ENCODE peak calls at places on chromosomes 13 and 19, in four cellular contexts. D, K, C and R are unnamed samples.

GRCh38 chr19:13846533-13847032 is 30.4 kb upstream of the NANOS3 start:
- DNase-seq in D (peak), K (peak), C (peak), R (no peak)

GRCh38 chr13:110209950-110210603 is 96.9 kb downstream of the COL4A1 start:
- DNase-seq in D (no peak), K (no peak), C (no peak), R (no peak)

GRCh38 chr19:19068659-19069509 is 5.1 kb downstream of the SLC25A42 start:
- DNase-seq in D (no peak), K (no peak), C (peak), R (no peak)

GRCh38 chr19:34507414-34508067 is 26.0 kb downstream of the WTIP start:
- DNase-seq in D (no peak), K (no peak), C (no peak), R (no peak)

GRCh38 chr19:30077851-30078355 is 135.9 kb downstream of the URI1 start:
- DNase-seq in D (no peak), K (peak), C (no peak), R (no peak)

GRCh38 chr13:113545455-113545930 is 39.1 kb upstream of the TFDP1 start:
- DNase-seq in D (peak), K (peak), C (no peak), R (no peak)

GRCh38 chr13:27425151-27425917 is 915 bp downstream of the GTF3A start:
- DNase-seq in D (no peak), K (no peak), C (no peak), R (no peak)

GRCh38 chr19:18995804-18996241 is 37.5 kb downstream of the SUGP2 start:
- DNase-seq in D (peak), K (peak), C (peak), R (peak)

GRCh38 chr13:39776439-39776838 is 121.0 kb downstream of the COG6 start:
- DNase-seq in D (no peak), K (no peak), C (no peak), R (no peak)

GRCh38 chr19:872266-872951 is 12.9 kb downstream of the CFD start:
- DNase-seq in D (peak), K (peak), C (peak), R (peak)

GRCh38 chr19:10812196-10812595 is 23.8 kb downstream of the TMED1 start:
- DNase-seq in D (no peak), K (no peak), C (no peak), R (no peak)

GRCh38 chr19:17610384-17610783 is 54.9 kb downstream of the COLGALT1 start:
- DNase-seq in D (no peak), K (no peak), C (peak), R (no peak)

GRCh38 chr13:113338451-113338850 is 25.5 kb downstream of the GRTP1 start:
- DNase-seq in D (no peak), K (no peak), C (no peak), R (no peak)

GRCh38 chr19:16051254-16052025 is 24.9 kb upstream of the TPM4 start:
- DNase-seq in D (no peak), K (no peak), C (peak), R (no peak)

GRCh38 chr19:14393303-14393702 is 12.1 kb downstream of the ADGRE5 start:
- DNase-seq in D (no peak), K (no peak), C (no peak), R (no peak)

GRCh38 chr19:18939922-18940775 is 868 bp downstream of the HOMER3 start:
- DNase-seq in D (peak), K (peak), C (no peak), R (no peak)

GRCh38 chr19:43551399-43552197 is 18.6 kb downstream of the ZNF575 start:
- DNase-seq in D (no peak), K (no peak), C (no peak), R (no peak)

GRCh38 chr19:294819-295686 is 3.9 kb upstream of the PLPP2 start:
- DNase-seq in D (no peak), K (peak), C (peak), R (no peak)

GRCh38 chr13:44004881-44005280 is 125.2 kb downstream of the LACC1 start:
- DNase-seq in D (no peak), K (no peak), C (no peak), R (no peak)

GRCh38 chr19:5955638-5955935 is 22.4 kb downstream of the RANBP3 start:
- DNase-seq in D (no peak), K (no peak), C (no peak), R (no peak)

GRCh38 chr19:50046649-50047503 is 21.1 kb downstream of the ZNF473 start:
- DNase-seq in D (peak), K (peak), C (no peak), R (no peak)

GRCh38 chr13:30450066-30450465 is 15.7 kb downstream of the HMGB1 start:
- DNase-seq in D (no peak), K (no peak), C (no peak), R (no peak)

GRCh38 chr13:113548171-113548641 is 36.3 kb upstream of the TFDP1 start:
- DNase-seq in D (no peak), K (peak), C (no peak), R (no peak)

GRCh38 chr13:60933638-60934037 is 482.0 kb downstream of the PCDH20 start:
- DNase-seq in D (no peak), K (no peak), C (no peak), R (no peak)

GRCh38 chr19:34596989-34597388 is 80.0 kb downstream of the SCGB2B2 start:
- DNase-seq in D (no peak), K (no peak), C (no peak), R (no peak)

GRCh38 chr19:45506246-45506990 is 861 bp upstream of the VASP start:
- DNase-seq in D (peak), K (peak), C (peak), R (no peak)

GRCh38 chr19:7942981-7943443 is 454 bp downstream of the TIMM44 start:
- DNase-seq in D (no peak), K (no peak), C (peak), R (no peak)

GRCh38 chr19:36093146-36093662 is 17.7 kb upstream of the OVOL3 start:
- DNase-seq in D (no peak), K (no peak), C (no peak), R (no peak)

GRCh38 chr13:34371645-34372044 is 553.7 kb downstream of the RFC3 start:
- DNase-seq in D (no peak), K (no peak), C (no peak), R (no peak)

GRCh38 chr19:7926727-7927604 is 1.0 kb upstream of the CTXN1 start:
- DNase-seq in D (no peak), K (no peak), C (no peak), R (no peak)

GRCh38 chr19:2296141-2296540 is 11.8 kb downstream of the LINGO3 start:
- DNase-seq in D (no peak), K (no peak), C (no peak), R (no peak)

GRCh38 chr13:42048323-42048624 is 174 bp upstream of the DGKH start:
- DNase-seq in D (no peak), K (no peak), C (no peak), R (no peak)

GRCh38 chr13:25192936-25193335 is 20.8 kb upstream of the AMER2 start:
- DNase-seq in D (no peak), K (no peak), C (no peak), R (no peak)

GRCh38 chr19:41699231-41699967 is 9.0 kb upstream of the CEACAM5 start:
- DNase-seq in D (no peak), K (peak), C (no peak), R (no peak)

DNA sequence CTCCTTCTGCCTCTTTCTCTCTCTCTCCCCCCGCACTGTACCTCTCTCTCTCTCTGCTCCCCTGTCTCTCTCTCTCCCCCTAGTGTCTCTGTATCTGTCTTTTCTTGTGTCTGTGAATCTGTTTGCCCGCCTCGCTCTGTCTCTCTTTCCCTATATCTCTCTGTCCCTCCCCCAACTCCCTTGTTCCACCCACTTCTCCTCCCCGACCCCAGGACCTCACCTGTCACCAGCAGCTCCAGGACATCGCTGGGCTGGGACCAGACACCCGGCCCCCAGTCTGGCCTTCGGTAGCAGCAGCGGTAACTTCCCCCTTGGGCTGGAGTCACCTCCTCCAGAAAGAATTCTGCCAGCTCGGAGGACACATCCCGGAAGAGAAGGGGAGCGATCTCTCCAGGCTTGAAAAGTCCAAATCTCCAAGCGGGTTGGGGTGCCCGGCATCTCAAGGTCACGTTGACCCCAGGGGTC is 3.9 kb downstream of the OSCAR start:
- DNase-seq in D (no peak), K (peak), C (no peak), R (no peak)
- H3K4me3 ChIP-seq in D (peak), K (no peak), C (no peak), R (no peak)

GRCh38 chr19:55660991-55661390 is 6.2 kb downstream of the U2AF2 start:
- DNase-seq in D (no peak), K (no peak), C (no peak), R (no peak)

GRCh38 chr19:55667006-55667381 is 8.0 kb upstream of the EPN1 start:
- DNase-seq in D (no peak), K (no peak), C (no peak), R (no peak)

GRCh38 chr19:55661826-55662225 is 7.0 kb downstream of the U2AF2 start:
- DNase-seq in D (no peak), K (no peak), C (no peak), R (no peak)

GRCh38 chr19:55666343-55667005 is 8.6 kb upstream of the EPN1 start:
- DNase-seq in D (no peak), K (no peak), C (no peak), R (no peak)

GRCh38 chr19:55663846-55664536 is 9.2 kb downstream of the U2AF2 start:
- DNase-seq in D (no peak), K (no peak), C (no peak), R (no peak)
- TF ChIP-seq CTCF in D (no peak), K (no peak), C (no peak), R (no peak)

GRCh38 chr19:47510516-47511127 is 4.2 kb downstream of the NAPA start:
- DNase-seq in D (no peak), K (no peak), C (no peak), R (no peak)
- H3K4me3 ChIP-seq in D (peak), K (no peak), C (no peak), R (peak)

GRCh38 chr19:23311551-23311950 is 61.4 kb upstream of the ZNF724 start:
- DNase-seq in D (no peak), K (no peak), C (no peak), R (no peak)
- TF ChIP-seq CTCF in D (no peak), K (no peak), C (no peak), R (no peak)